ENCODE peak calls at places on chromosomes 16 and 17, in four cellular contexts. One of them, this sample, is unnamed.
A peak's percentile ranks its signal among the peaks of the same experiment; 100 is the strongest.

GRCh38 chr16:194516-194915 is 14.3 kb downstream of the HBQ1 start:
- DNase-seq in activated CD4-positive, alpha-beta memory T cell treated with anti-CD3 and anti-CD28 coated beads for 36 hours: no peak
- DNase-seq in hypothalamus: no peak
- DNase-seq in PC-9: no peak
- DNase-seq in this sample: no peak

GRCh38 chr16:48106445-48106844 is 49.3 kb downstream of the ABCC12 start:
- DNase-seq in activated CD4-positive, alpha-beta memory T cell treated with anti-CD3 and anti-CD28 coated beads for 36 hours: no peak
- DNase-seq in hypothalamus: no peak
- DNase-seq in PC-9: no peak
- DNase-seq in this sample: no peak

GRCh38 chr16:25707982-25708583 is 16.3 kb downstream of the HS3ST4 start:
- DNase-seq in activated CD4-positive, alpha-beta memory T cell treated with anti-CD3 and anti-CD28 coated beads for 36 hours: peak; percentile 24
- DNase-seq in hypothalamus: no peak
- DNase-seq in PC-9: no peak
- DNase-seq in this sample: peak; percentile 15

GRCh38 chr17:56781944-56782737 is 51.6 kb downstream of the C17orf67 start:
- DNase-seq in activated CD4-positive, alpha-beta memory T cell treated with anti-CD3 and anti-CD28 coated beads for 36 hours: no peak
- DNase-seq in hypothalamus: no peak
- DNase-seq in PC-9: peak; percentile 51
- DNase-seq in this sample: no peak

GRCh38 chr16:53770641-53771040 is 66.7 kb downstream of the FTO start:
- DNase-seq in activated CD4-positive, alpha-beta memory T cell treated with anti-CD3 and anti-CD28 coated beads for 36 hours: no peak
- DNase-seq in hypothalamus: no peak
- DNase-seq in PC-9: no peak
- DNase-seq in this sample: no peak

GRCh38 chr16:24358117-24358516 is 102.0 kb downstream of the CACNG3 start:
- DNase-seq in activated CD4-positive, alpha-beta memory T cell treated with anti-CD3 and anti-CD28 coated beads for 36 hours: no peak
- DNase-seq in hypothalamus: no peak
- DNase-seq in PC-9: no peak
- DNase-seq in this sample: no peak

GRCh38 chr16:56539667-56540066 is 19.8 kb upstream of the BBS2 start:
- DNase-seq in activated CD4-positive, alpha-beta memory T cell treated with anti-CD3 and anti-CD28 coated beads for 36 hours: no peak
- DNase-seq in hypothalamus: no peak
- DNase-seq in PC-9: no peak
- DNase-seq in this sample: no peak

GRCh38 chr16:23712976-23713375 is at the start of gene ERN2:
- DNase-seq in activated CD4-positive, alpha-beta memory T cell treated with anti-CD3 and anti-CD28 coated beads for 36 hours: no peak
- DNase-seq in hypothalamus: no peak
- DNase-seq in PC-9: no peak
- DNase-seq in this sample: no peak

GRCh38 chr16:57532251-57532625 is 4.1 kb downstream of the CCDC102A start:
- DNase-seq in activated CD4-positive, alpha-beta memory T cell treated with anti-CD3 and anti-CD28 coated beads for 36 hours: peak; percentile 7
- DNase-seq in hypothalamus: no peak
- DNase-seq in PC-9: no peak
- DNase-seq in this sample: no peak

GRCh38 chr17:59652119-59652518 is 32.4 kb downstream of the CLTC start:
- DNase-seq in activated CD4-positive, alpha-beta memory T cell treated with anti-CD3 and anti-CD28 coated beads for 36 hours: no peak
- DNase-seq in hypothalamus: no peak
- DNase-seq in PC-9: no peak
- DNase-seq in this sample: peak; percentile 18